ENCODE peak calls at places on chromosome 18, in nine cellular contexts. D is fibroblast of villous mesenchyme; O is K562; L is ACHN; R is BJ; U is NCI-H526; A is activated T-helper 1 cell treated with anti-CD3 and anti-CD28 coated beads, Interleukin-2, amount 50 U/mL, for 16 hours; J is NCI-H82; V is effector CD4-positive, alpha-beta T cell. H is an unnamed sample.

GRCh38 chr18:23683155-23683554 is 6.1 kb upstream of the LAMA3 start:
- DNase-seq in O (no peak), D (no peak), A (no peak), J (no peak), R (no peak), U (no peak), L (no peak), V (no peak), H (no peak)

GRCh38 chr18:9708057-9708881 is at the start of gene RAB31:
- DNase-seq in D (peak), O (peak), U (no peak), J (peak), A (no peak), V (no peak), L (peak), R (no peak), H (peak)

GRCh38 chr18:998976-999375 is 94.3 kb downstream of the ADCYAP1 start:
- DNase-seq in R (no peak), J (no peak), D (peak), A (no peak), L (no peak), V (no peak), U (no peak), O (no peak), H (no peak)

GRCh38 chr18:29531746-29532145 is 1354.8 kb upstream of the CDH2 start:
- DNase-seq in J (no peak), V (no peak), L (no peak), D (no peak), A (no peak), U (no peak), O (no peak), R (no peak), H (no peak)

GRCh38 chr18:31512203-31512764 is 14.3 kb downstream of the DSG2 start:
- DNase-seq in O (no peak), U (no peak), A (no peak), L (peak), V (no peak), J (no peak), R (peak), D (peak), H (no peak)

GRCh38 chr18:35117951-35118411 is 76.8 kb downstream of the MAPRE2 start:
- DNase-seq in O (no peak), D (peak), V (no peak), A (no peak), L (no peak), R (peak), U (no peak), J (no peak), H (no peak)

GRCh38 chr18:66005831-66006588 is 255.2 kb downstream of the CDH7 start:
- DNase-seq in V (no peak), D (no peak), R (no peak), J (no peak), A (no peak), O (no peak), L (no peak), U (no peak), H (no peak)

GRCh38 chr18:44828080-44828479 is 147.4 kb downstream of the SETBP1 start:
- DNase-seq in L (no peak), A (no peak), D (no peak), R (no peak), V (no peak), O (no peak), J (no peak), U (no peak), H (no peak)

GRCh38 chr18:8262221-8262620 is 347.0 kb upstream of the RAB12 start:
- DNase-seq in O (no peak), L (no peak), U (no peak), A (no peak), J (no peak), R (no peak), V (no peak), D (no peak), H (no peak)

GRCh38 chr18:46891742-46892214 is 25.5 kb downstream of the PIAS2 start:
- DNase-seq in J (no peak), V (no peak), R (no peak), L (no peak), U (no peak), O (no peak), D (no peak), A (no peak), H (no peak)

GRCh38 chr18:37570336-37570930 is 4.8 kb upstream of the CELF4 start:
- DNase-seq in R (no peak), D (no peak), L (no peak), U (no peak), J (peak), V (no peak), A (no peak), O (no peak), H (no peak)

GRCh38 chr18:3511980-3512379 is 62.0 kb downstream of the TGIF1 start:
- DNase-seq in J (peak), R (peak), U (peak), D (peak), A (no peak), O (no peak), L (peak), V (no peak), H (no peak)

GRCh38 chr18:63452273-63452672 is 24.5 kb upstream of the SERPINB5 start:
- DNase-seq in U (no peak), J (no peak), D (peak), R (no peak), V (no peak), L (no peak), A (no peak), O (no peak), H (no peak)

GRCh38 chr18:22470511-22471181 is 52.9 kb upstream of the CTAGE1 start:
- DNase-seq in D (peak), V (no peak), L (no peak), R (no peak), A (no peak), O (no peak), U (no peak), J (no peak), H (no peak)

GRCh38 chr18:46573156-46573555 is 83.9 kb downstream of the LOXHD1 start:
- DNase-seq in R (no peak), J (no peak), L (no peak), D (no peak), V (no peak), O (no peak), U (no peak), A (no peak), H (no peak)

GRCh38 chr18:41372266-41372665 is 582.8 kb upstream of the PIK3C3 start:
- DNase-seq in V (no peak), O (no peak), A (no peak), J (no peak), R (no peak), U (no peak), D (no peak), L (no peak), H (no peak)

GRCh38 chr18:7221424-7222155 is 9.3 kb upstream of the LRRC30 start:
- DNase-seq in V (no peak), L (peak), J (peak), D (peak), U (peak), O (peak), A (no peak), R (peak), H (no peak)

GRCh38 chr18:62070306-62070705 is 116.5 kb downstream of the PIGN start:
- DNase-seq in V (no peak), D (peak), O (no peak), U (no peak), R (no peak), L (no peak), A (no peak), J (peak), H (no peak)

GRCh38 chr18:11148655-11149440 is 521 bp downstream of the PIEZO2 start:
- DNase-seq in O (no peak), J (no peak), R (no peak), L (no peak), A (no peak), U (no peak), D (peak), V (no peak), H (no peak)

GRCh38 chr18:42287047-42287446 is 332.0 kb downstream of the PIK3C3 start:
- DNase-seq in R (no peak), L (no peak), J (peak), D (no peak), U (no peak), A (no peak), V (no peak), O (no peak), H (no peak)

GRCh38 chr18:46731316-46731715 is 25.5 kb downstream of the ST8SIA5 start:
- DNase-seq in J (no peak), V (no peak), O (no peak), A (no peak), U (no peak), R (no peak), L (no peak), D (no peak), H (no peak)

GRCh38 chr18:77009675-77010074 is 122.9 kb downstream of the MBP start:
- DNase-seq in U (no peak), R (no peak), V (no peak), A (no peak), J (no peak), D (no peak), O (no peak), L (no peak), H (no peak)

GRCh38 chr18:48750485-48751175 is 200.1 kb downstream of the SMAD7 start:
- DNase-seq in A (no peak), R (no peak), V (no peak), J (no peak), L (no peak), D (no peak), U (no peak), O (no peak), H (no peak)

GRCh38 chr18:67467188-67467587 is 49.3 kb downstream of the DSEL start:
- DNase-seq in U (no peak), D (no peak), V (no peak), L (no peak), O (no peak), A (no peak), R (no peak), J (no peak), H (no peak)

GRCh38 chr18:63444567-63444966 is 22.3 kb upstream of the VPS4B start:
- DNase-seq in U (no peak), V (no peak), R (peak), D (peak), A (no peak), J (no peak), O (no peak), L (no peak), H (no peak)

GRCh38 chr18:11147371-11147860 is 2.0 kb downstream of the PIEZO2 start:
- DNase-seq in A (no peak), R (no peak), J (no peak), O (no peak), D (peak), L (no peak), V (no peak), U (no peak), H (no peak)

GRCh38 chr18:35535297-35535696 is 37.5 kb upstream of the INO80C start:
- DNase-seq in A (no peak), D (no peak), U (no peak), V (no peak), R (no peak), O (no peak), L (no peak), J (no peak), H (no peak)

GRCh38 chr18:46711444-46711863 is 45.4 kb downstream of the ST8SIA5 start:
- DNase-seq in V (no peak), J (peak), L (no peak), U (no peak), O (peak), R (no peak), A (no peak), D (no peak), H (no peak)

GRCh38 chr18:3784949-3785348 is 335.0 kb downstream of the TGIF1 start:
- DNase-seq in V (no peak), A (no peak), R (no peak), L (no peak), U (no peak), J (no peak), D (no peak), O (no peak), H (no peak)

GRCh38 chr18:23458830-23459529 is 5.9 kb downstream of the RIOK3 start:
- DNase-seq in A (no peak), V (no peak), J (peak), O (no peak), L (no peak), D (peak), R (no peak), U (no peak), H (no peak)